ENCODE peak calls at places on chromosomes 6 and 20, in four cellular contexts. P, M, K and J are unnamed samples.

GRCh38 chr6:124470803-124471202 is 491.4 kb upstream of the RNF217 start:
- DNase-seq in P (no peak), M (no peak), K (no peak), J (no peak)

GRCh38 chr6:128491643-128492206 is 28.7 kb downstream of the PTPRK start:
- DNase-seq in P (no peak), M (no peak), K (no peak), J (no peak)

GRCh38 chr20:7883741-7884140 is 56.5 kb downstream of the HAO1 start:
- DNase-seq in K (no peak), M (no peak), P (no peak), J (no peak)

GRCh38 chr6:37535701-37536461 is 36.2 kb upstream of the CCDC167 start:
- DNase-seq in K (no peak), M (peak; percentile 77), P (peak; percentile 72), J (peak; percentile 53)

GRCh38 chr6:131924881-131925474 is 26.2 kb downstream of the CCN2 start:
- DNase-seq in P (no peak), K (peak; percentile 77), M (no peak), J (no peak)

GRCh38 chr20:31549513-31549880 is 35.3 kb downstream of the HM13 start:
- DNase-seq in P (no peak), M (no peak), K (no peak), J (no peak)

GRCh38 chr6:163416640-163417253 is 2.2 kb downstream of the QKI start:
- DNase-seq in M (no peak), P (peak; percentile 34), K (peak; percentile 88), J (no peak)

GRCh38 chr6:32886674-32887383 is 32.8 kb downstream of the PSMB9 start:
- DNase-seq in M (no peak), P (no peak), K (no peak), J (no peak)

GRCh38 chr6:156175971-156176421 is 601.2 kb upstream of the ARID1B start:
- DNase-seq in M (peak; percentile 64), P (no peak), K (peak; percentile 8), J (peak; percentile 59)

GRCh38 chr6:15628499-15629131 is 34.2 kb downstream of the DTNBP1 start:
- DNase-seq in K (no peak), P (peak; percentile 70), M (no peak), J (no peak)

GRCh38 chr6:147821266-147821665 is 312.8 kb downstream of the SAMD5 start:
- DNase-seq in P (no peak), K (no peak), M (no peak), J (no peak)

GRCh38 chr6:11500008-11500407 is 37.5 kb upstream of the TMEM170B start:
- DNase-seq in K (no peak), M (no peak), P (no peak), J (no peak)

GRCh38 chr6:31203345-31203979 is 33.0 kb upstream of the POU5F1 start:
- DNase-seq in P (peak; percentile 19), K (peak; percentile 75), M (no peak), J (no peak)

GRCh38 chr6:138590796-138591709 is 91.8 kb upstream of the NHSL1 start:
- DNase-seq in K (peak; percentile 89), P (peak; percentile 66), M (peak; percentile 51), J (peak; percentile 74)

GRCh38 chr6:99241905-99242534 is 107.5 kb downstream of the FAXC start:
- DNase-seq in K (peak; percentile 1), M (peak; percentile 19), P (peak; percentile 16), J (peak; percentile 37)

GRCh38 chr6:18680842-18681241 is 293.7 kb downstream of the RNF144B start:
- DNase-seq in M (no peak), K (peak; percentile 25), P (no peak), J (no peak)

GRCh38 chr20:14777571-14777970 is 440.2 kb upstream of the FLRT3 start:
- DNase-seq in M (no peak), P (no peak), K (no peak), J (no peak)

GRCh38 chr6:77037439-77037838 is 425.9 kb downstream of the HTR1B start:
- DNase-seq in K (no peak), P (no peak), M (no peak), J (no peak)

DNA sequence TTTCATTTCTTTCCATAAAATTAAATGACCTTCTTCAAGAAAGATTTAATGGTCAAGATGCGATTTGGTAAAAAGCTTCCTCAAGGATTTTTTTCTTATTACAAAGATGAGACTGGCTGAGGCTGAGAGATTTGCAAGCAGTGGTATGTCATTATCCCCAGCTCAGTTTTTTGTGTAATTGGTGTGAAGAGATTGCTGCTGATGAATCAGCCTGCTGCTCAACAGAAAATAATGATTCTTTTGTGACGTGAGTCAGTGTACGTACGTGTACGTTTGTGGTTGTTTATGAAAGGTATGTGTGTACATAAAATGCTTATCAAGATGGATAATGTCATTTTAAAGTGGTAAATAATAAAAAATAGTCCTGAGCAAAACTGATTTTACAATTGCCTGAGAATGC is 9.9 kb upstream of the NPEPL1 start:
- DNase-seq in P (no peak), M (no peak), K (no peak), J (no peak)
- TF ChIP-seq FOXJ3 in P (no peak), M (no peak), K (no peak), J (no peak)

GRCh38 chr20:58570181-58570859 is 55.1 kb upstream of the APCDD1L start:
- DNase-seq in K (no peak), M (peak; percentile 82), P (no peak), J (no peak)
- TF ChIP-seq FOXJ3 in K (no peak), M (no peak), P (no peak), J (no peak)

DNA sequence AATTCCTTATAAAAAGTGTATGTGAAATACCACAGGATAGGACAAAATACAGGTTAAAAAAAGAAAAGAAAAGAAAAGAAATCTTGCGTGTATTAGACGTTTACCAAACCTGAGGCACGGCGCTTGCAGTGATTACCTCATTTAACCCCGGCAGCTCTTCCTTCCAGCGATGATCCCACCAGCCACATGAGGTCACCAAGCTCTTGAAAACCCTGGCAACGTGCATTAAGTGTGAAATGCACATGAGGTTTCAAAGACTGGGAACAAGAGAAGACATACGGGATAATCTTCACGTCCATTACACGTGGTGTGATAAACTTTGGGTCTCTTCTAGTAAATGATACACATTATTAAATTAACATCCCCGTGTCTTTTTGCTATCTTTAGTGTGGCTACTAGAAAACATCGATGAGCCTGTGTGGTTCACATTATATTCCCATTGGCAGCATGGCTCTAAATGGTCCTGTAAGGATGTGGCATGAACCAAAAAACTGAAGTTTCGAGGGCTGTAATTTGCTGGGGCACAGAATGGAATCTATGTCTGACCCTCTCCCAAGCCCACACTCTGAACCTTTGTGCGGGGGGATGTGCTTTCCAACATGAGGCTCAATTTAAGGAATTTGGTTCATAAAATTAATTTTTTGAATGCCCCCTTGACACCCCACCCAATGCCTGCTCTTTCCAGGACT is 59.2 kb upstream of the THBS2 start:
- DNase-seq in M (no peak), P (no peak), K (peak; percentile 18), J (no peak)
- TF ChIP-seq FOXJ3 in M (no peak), P (no peak), K (no peak), J (no peak)

GRCh38 chr6:168607272-168608112 is 166.5 kb downstream of the SMOC2 start:
- DNase-seq in P (no peak), M (no peak), K (no peak), J (peak; percentile 62)
- TF ChIP-seq FOXJ3 in P (no peak), M (no peak), K (no peak), J (no peak)

DNA sequence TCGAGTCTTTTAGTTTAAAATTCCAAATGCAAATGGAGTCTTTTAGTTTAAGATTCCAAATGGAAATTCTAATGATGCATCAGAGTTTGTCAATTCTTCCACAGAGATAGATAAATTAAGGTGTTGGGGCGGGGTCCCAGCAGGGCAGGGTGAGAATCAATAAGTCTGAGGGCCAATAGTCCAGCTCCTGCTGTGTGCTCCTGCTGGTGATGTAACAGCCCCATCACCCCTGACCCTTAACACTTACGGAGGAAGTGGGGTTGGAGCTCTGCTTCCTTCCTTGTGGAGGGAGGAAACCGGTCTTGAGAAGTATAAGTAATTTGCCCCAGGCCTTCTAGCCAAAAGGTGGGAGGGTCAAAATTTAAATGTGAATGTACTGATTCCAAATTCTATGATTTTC is 17.3 kb downstream of the ZBTB2 start:
- DNase-seq in M (no peak), P (peak; percentile 58), K (peak; percentile 31), J (no peak)
- TF ChIP-seq FOXJ3 in M (no peak), P (no peak), K (no peak), J (no peak)

DNA sequence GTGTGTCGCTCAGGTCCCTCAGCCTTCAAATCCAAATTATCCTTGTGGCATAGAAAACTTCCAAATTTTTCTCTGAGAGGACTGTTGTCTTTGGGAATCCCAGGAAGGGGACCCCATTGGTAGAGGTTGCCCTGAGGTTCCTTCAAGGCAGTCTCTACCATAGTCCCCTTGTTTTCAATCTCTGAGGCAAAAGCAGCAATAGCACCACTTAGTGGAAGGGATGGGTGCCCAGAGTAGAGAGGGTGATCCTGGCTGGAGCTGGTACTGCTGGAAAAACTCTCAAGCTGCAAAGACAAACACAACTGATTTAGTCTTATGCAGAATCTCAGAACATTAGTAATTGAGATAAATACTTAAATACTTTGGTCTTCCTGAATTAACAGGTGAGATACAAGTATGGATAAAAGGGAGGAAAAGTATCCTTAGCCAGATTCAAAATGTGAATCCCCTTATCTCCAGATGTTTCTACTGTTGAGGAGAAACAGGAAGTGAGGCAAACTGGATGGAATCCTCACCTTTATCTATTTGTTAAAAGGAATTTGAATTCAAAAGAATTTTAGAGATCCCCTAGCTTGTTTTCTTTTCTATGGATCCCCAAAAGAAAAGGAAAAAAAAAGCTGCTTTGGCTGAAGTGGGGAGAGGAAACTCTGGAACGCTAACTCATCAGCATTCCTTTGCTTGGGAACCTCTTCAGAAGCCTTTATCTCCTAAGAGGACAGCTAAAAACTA is 13.4 kb downstream of the ZNF318 start:
- DNase-seq in P (peak; percentile 21), M (peak; percentile 16), K (peak; percentile 64), J (peak; percentile 22)
- TF ChIP-seq FOXJ3 in P (no peak), M (no peak), K (no peak), J (no peak)